ENCODE peak calls at places on chromosomes 12 and 14, in ten cellular contexts. C is GM12865, E is fibroblast of pulmonary artery, Q is pancreas, J is mammary epithelial cell, X is fibroblast of the aortic adventitia, T is thyroid gland, M is astrocyte of the cerebellum, V is choroid plexus epithelial cell, G is right lobe of liver. Y is an unnamed sample.

GRCh38 chr12:85587158-85587557 is 249.1 kb downstream of the RASSF9 start:
- DNase-seq in C (no peak), E (no peak), Q (no peak), J (no peak), X (no peak), T (no peak), M (no peak), V (no peak), G (no peak), Y (no peak)

GRCh38 chr12:7832059-7832696 is 40.5 kb downstream of the SLC2A14 start:
- DNase-seq in C (peak), E (peak), Q (no peak), J (peak), X (peak), T (no peak), M (peak), V (peak), G (no peak), Y (peak)

GRCh38 chr12:10241276-10241675 is 28.6 kb downstream of the GABARAPL1 start:
- DNase-seq in C (no peak), E (no peak), Q (no peak), J (no peak), X (no peak), T (no peak), M (no peak), V (no peak), G (no peak), Y (no peak)

GRCh38 chr14:61472025-61472672 is 150.8 kb downstream of the PRKCH start:
- DNase-seq in C (peak), E (peak), Q (no peak), J (peak), X (peak), T (no peak), M (peak), V (peak), G (peak), Y (peak)

GRCh38 chr12:71046215-71046614 is 111.6 kb downstream of the TSPAN8 start:
- DNase-seq in C (no peak), E (peak), Q (no peak), J (peak), X (peak), T (no peak), M (peak), V (peak), G (no peak), Y (no peak)

GRCh38 chr12:27785882-27786570 is 6.0 kb upstream of the MANSC4 start:
- DNase-seq in C (peak), E (peak), Q (no peak), J (peak), X (peak), T (no peak), M (peak), V (peak), G (no peak), Y (no peak)

GRCh38 chr12:42758806-42759205 is 169.3 kb upstream of the PRICKLE1 start:
- DNase-seq in C (no peak), E (no peak), Q (no peak), J (peak), X (no peak), T (no peak), M (no peak), V (no peak), G (no peak), Y (no peak)

GRCh38 chr14:89429206-89430091 is 12.4 kb upstream of the FOXN3 start:
- DNase-seq in C (peak), E (no peak), Q (no peak), J (no peak), X (no peak), T (peak), M (no peak), V (no peak), G (no peak), Y (no peak)

GRCh38 chr12:123075591-123076171 is 75.2 kb downstream of the PITPNM2 start:
- DNase-seq in C (peak), E (no peak), Q (no peak), J (no peak), X (no peak), T (peak), M (no peak), V (peak), G (no peak), Y (no peak)

GRCh38 chr12:46786774-46787173 is 39.0 kb downstream of the SLC38A4 start:
- DNase-seq in C (no peak), E (peak), Q (no peak), J (peak), X (peak), T (no peak), M (no peak), V (peak), G (no peak), Y (peak)

GRCh38 chr12:72219937-72220336 is 52.2 kb upstream of the TRHDE start:
- DNase-seq in C (no peak), E (no peak), Q (no peak), J (no peak), X (no peak), T (no peak), M (no peak), V (no peak), G (no peak), Y (no peak)

GRCh38 chr12:112282920-112283319 is 99.3 kb downstream of the HECTD4 start:
- DNase-seq in C (no peak), E (no peak), Q (no peak), J (no peak), X (no peak), T (no peak), M (no peak), V (no peak), G (no peak), Y (no peak)

GRCh38 chr14:23066368-23066767 is 9.0 kb upstream of the CDH24 start:
- DNase-seq in C (no peak), E (no peak), Q (no peak), J (no peak), X (no peak), T (no peak), M (no peak), V (no peak), G (no peak), Y (no peak)

GRCh38 chr14:57136669-57137068 is 132.0 kb downstream of the EXOC5 start:
- DNase-seq in C (peak), E (no peak), Q (no peak), J (no peak), X (no peak), T (peak), M (no peak), V (no peak), G (peak), Y (no peak)

GRCh38 chr14:100988956-100989355 is 85.4 kb upstream of the RTL1 start:
- DNase-seq in C (no peak), E (no peak), Q (no peak), J (peak), X (no peak), T (no peak), M (no peak), V (no peak), G (no peak), Y (no peak)

GRCh38 chr14:72907327-72907826 is 13.5 kb upstream of the DPF3 start:
- DNase-seq in C (no peak), E (no peak), Q (no peak), J (no peak), X (no peak), T (no peak), M (no peak), V (peak), G (no peak), Y (no peak)

GRCh38 chr12:108854055-108854452 is 3.3 kb downstream of the SSH1 start:
- DNase-seq in C (peak), E (peak), Q (no peak), J (peak), X (peak), T (peak), M (peak), V (peak), G (no peak), Y (no peak)

GRCh38 chr12:130818381-130819247 is 20.4 kb downstream of the STX2 start:
- DNase-seq in C (peak), E (peak), Q (peak), J (peak), X (peak), T (peak), M (no peak), V (peak), G (peak), Y (no peak)

GRCh38 chr12:100986595-100987547 is 192.3 kb downstream of the ANO4 start:
- DNase-seq in C (no peak), E (no peak), Q (no peak), J (no peak), X (peak), T (no peak), M (peak), V (peak), G (no peak), Y (no peak)

GRCh38 chr14:105065280-105066228 is at the start of gene GPR132:
- DNase-seq in C (peak), E (peak), Q (no peak), J (peak), X (no peak), T (peak), M (no peak), V (no peak), G (peak), Y (no peak)

GRCh38 chr14:91111443-91111842 is 2.4 kb upstream of the DGLUCY start:
- DNase-seq in C (no peak), E (no peak), Q (no peak), J (peak), X (no peak), T (no peak), M (no peak), V (no peak), G (no peak), Y (no peak)

GRCh38 chr12:93079271-93079670 is 150.2 kb upstream of the EEA1 start:
- DNase-seq in C (no peak), E (no peak), Q (no peak), J (no peak), X (no peak), T (no peak), M (no peak), V (no peak), G (no peak), Y (no peak)

GRCh38 chr12:117907108-117907689 is 61.6 kb downstream of the KSR2 start:
- DNase-seq in C (no peak), E (no peak), Q (no peak), J (peak), X (no peak), T (no peak), M (no peak), V (no peak), G (no peak), Y (no peak)

GRCh38 chr12:2959508-2960431 is 573 bp downstream of the TEAD4 start:
- DNase-seq in C (peak), E (peak), Q (peak), J (peak), X (peak), T (peak), M (no peak), V (peak), G (no peak), Y (peak)

GRCh38 chr12:2959194-2959507 is at the start of gene TEAD4:
- DNase-seq in C (peak), E (peak), Q (peak), J (peak), X (peak), T (peak), M (peak), V (peak), G (peak), Y (peak)

GRCh38 chr12:2961705-2962104 is 2.5 kb downstream of the TEAD4 start:
- DNase-seq in C (no peak), E (no peak), Q (no peak), J (no peak), X (no peak), T (no peak), M (no peak), V (no peak), G (no peak), Y (no peak)

GRCh38 chr12:2960996-2961616 is 1.9 kb downstream of the TEAD4 start:
- DNase-seq in C (no peak), E (no peak), Q (no peak), J (no peak), X (peak), T (no peak), M (no peak), V (peak), G (no peak), Y (no peak)

DNA sequence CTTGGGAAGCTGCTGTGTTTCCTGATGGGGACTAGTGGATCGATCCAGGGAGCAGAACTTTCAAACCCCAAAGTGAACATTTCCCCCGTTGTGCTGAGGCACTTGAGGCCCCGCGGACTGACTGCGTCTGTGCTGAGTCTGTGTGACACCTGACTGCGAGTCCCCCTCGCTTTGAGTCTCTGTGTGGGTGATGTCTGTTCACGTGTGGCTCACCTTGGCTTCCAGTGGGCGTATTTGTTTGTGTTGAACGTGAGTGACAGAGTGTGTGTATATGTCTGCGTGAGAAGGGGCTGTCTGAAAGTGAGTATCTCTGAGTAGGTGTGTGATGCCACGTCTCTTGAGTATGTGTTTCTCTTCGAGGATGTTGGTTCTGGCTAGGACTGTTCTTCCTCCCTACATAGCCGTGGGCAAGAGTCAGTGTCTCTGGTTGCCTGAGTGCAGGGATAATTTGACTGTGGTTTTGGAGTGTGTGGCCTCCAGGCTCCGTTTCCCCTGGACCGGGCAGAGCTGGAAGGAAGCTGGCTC is 1.3 kb downstream of the TEAD4 start:
- DNase-seq in C (peak), E (peak), Q (no peak), J (peak), X (peak), T (peak), M (no peak), V (peak), G (no peak), Y (no peak)
- TF ChIP-seq CTCF in C (no peak), E (no peak), Q (no peak), J (no peak), X (no peak), T (no peak), M (no peak), V (no peak), G (no peak), Y (no peak)

DNA sequence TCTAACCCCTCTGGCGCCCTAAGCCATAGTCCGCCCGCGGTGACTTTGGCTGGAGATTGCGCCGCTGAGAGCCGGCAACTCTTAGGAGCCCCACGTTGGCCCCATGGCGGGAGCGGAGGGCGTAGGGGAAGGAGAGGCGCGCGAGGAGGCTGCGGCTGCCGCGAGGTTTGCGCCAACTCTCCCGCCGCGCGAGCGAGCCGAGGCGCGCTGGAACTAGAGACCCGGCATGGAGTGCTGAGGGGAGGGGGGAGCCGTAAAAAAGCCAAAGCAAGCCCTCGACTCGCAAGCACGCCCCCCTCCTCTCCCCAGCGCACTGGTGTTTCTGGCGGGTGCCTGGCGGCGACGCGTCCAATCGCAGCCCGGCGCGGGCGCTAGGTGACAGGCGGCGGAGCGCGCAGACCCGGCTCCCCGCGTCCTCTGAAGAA is at the start of gene SYT10:
- DNase-seq in C (no peak), E (peak), Q (peak), J (peak), X (no peak), T (no peak), M (no peak), V (no peak), G (no peak), Y (no peak)
- H3K4me3 ChIP-seq in C (no peak), E (peak), Q (peak), J (peak), X (peak), T (peak), M (peak), V (peak), G (peak), Y (peak)

GRCh38 chr14:86038401-86038985 is 508.5 kb downstream of the FLRT2 start:
- DNase-seq in C (peak), E (peak), Q (no peak), J (peak), X (peak), T (peak), M (peak), V (peak), G (peak), Y (peak)
- TF ChIP-seq CTCF in C (peak), E (peak), Q (peak), J (peak), X (peak), T (peak), M (peak), V (peak), G (peak), Y (peak)

GRCh38 chr14:94548999-94549985 is 11.9 kb upstream of the SERPINA4 start:
- DNase-seq in C (peak), E (peak), Q (no peak), J (peak), X (peak), T (peak), M (no peak), V (peak), G (peak), Y (no peak)

GRCh38 chr14:94547151-94547680 is 14.0 kb upstream of the SERPINA4 start:
- DNase-seq in C (no peak), E (no peak), Q (no peak), J (no peak), X (no peak), T (no peak), M (no peak), V (no peak), G (no peak), Y (no peak)

GRCh38 chr14:94548131-94548998 is 12.9 kb upstream of the SERPINA4 start:
- DNase-seq in C (no peak), E (peak), Q (no peak), J (no peak), X (no peak), T (no peak), M (no peak), V (peak), G (no peak), Y (no peak)

GRCh38 chr14:94547726-94548125 is 13.5 kb upstream of the SERPINA4 start:
- DNase-seq in C (no peak), E (no peak), Q (no peak), J (no peak), X (no peak), T (no peak), M (no peak), V (no peak), G (no peak), Y (no peak)

GRCh38 chr14:94550041-94550440 is 11.2 kb upstream of the SERPINA4 start:
- DNase-seq in C (no peak), E (no peak), Q (no peak), J (no peak), X (no peak), T (no peak), M (no peak), V (no peak), G (no peak), Y (no peak)
- H3K4me3 ChIP-seq in C (no peak), E (no peak), Q (no peak), J (no peak), X (no peak), T (no peak), M (no peak), V (no peak), G (no peak), Y (no peak)

DNA sequence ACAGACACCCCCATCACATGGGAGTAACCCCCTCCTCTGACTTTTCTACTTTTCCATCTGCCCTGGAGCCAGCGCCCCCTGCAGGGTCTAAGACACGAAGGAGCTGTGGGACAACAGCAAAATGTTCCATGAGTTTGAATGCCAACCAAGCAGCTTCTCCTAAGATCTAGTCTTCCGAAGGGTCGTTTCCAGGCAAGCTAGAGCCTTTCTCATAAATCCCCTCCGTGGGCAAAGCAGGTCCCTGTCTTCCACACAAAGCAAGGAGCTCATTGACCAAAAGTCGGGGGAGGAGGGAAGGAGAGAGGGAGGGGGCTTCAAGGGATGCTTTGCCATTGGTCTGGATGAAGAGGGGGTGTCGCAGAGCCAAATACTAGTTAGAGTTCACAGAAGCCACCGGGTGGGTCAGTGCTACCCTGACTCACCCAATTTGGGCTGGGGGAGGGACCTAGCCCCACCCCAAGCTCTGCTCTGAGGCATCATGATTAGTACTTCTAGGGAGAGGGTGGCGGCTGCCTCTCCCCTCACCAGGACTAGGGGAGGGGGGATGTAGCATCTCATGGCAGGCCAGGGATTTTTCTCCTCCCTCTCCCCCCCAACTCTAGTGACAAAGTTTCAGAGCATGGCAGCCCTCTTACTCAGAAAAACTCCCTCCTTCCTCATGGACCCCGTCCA is 1.6 kb downstream of the MSI1 start:
- DNase-seq in C (no peak), E (no peak), Q (no peak), J (no peak), X (no peak), T (no peak), M (no peak), V (peak), G (no peak), Y (no peak)
- TF ChIP-seq CTCF in C (peak), E (peak), Q (no peak), J (peak), X (peak), T (no peak), M (peak), V (peak), G (no peak), Y (peak)

Y was measured in retinal pigment epithelial cell.